ENCODE peak calls at places on chromosomes 2 and 18, in five cellular contexts. M is NCI-H460; N is H1; T is activated CD8-positive, alpha-beta memory T cell treated with anti-CD3 and anti-CD28 coated beads, Interleukin-2, amount 10 ng/mL, durations not matched to agents 7 days and 5 days; K is GM10248. S is an unnamed sample.

GRCh38 chr2:3094999-3095958 is 282.3 kb downstream of the EIPR1 start:
- DNase-seq in M (no peak), N (no peak), T (no peak), K (no peak), S (no peak)

GRCh38 chr2:31168291-31168690 is 30.1 kb upstream of the GALNT14 start:
- DNase-seq in M (no peak), N (no peak), T (no peak), K (no peak), S (no peak)

GRCh38 chr2:165402142-165402541 is 67.4 kb upstream of the CSRNP3 start:
- DNase-seq in M (no peak), N (no peak), T (no peak), K (no peak), S (no peak)

GRCh38 chr2:120736202-120736954 is 710 bp downstream of the GLI2 start:
- DNase-seq in M (no peak), N (no peak), T (peak; percentile 36), K (no peak), S (no peak)

GRCh38 chr2:84881581-84882414 is 914 bp upstream of the TRABD2A start:
- DNase-seq in M (peak; percentile 82), N (no peak), T (peak; percentile 94), K (peak; percentile 73), S (peak; percentile 82)

GRCh38 chr2:183224933-183225332 is 100.7 kb downstream of the NUP35 start:
- DNase-seq in M (no peak), N (no peak), T (no peak), K (no peak), S (peak; percentile 28)

GRCh38 chr2:72050734-72051133 is 96.9 kb downstream of the CYP26B1 start:
- DNase-seq in M (no peak), N (no peak), T (no peak), K (no peak), S (no peak)

GRCh38 chr2:44740678-44741077 is 200.8 kb upstream of the SIX3 start:
- DNase-seq in M (no peak), N (no peak), T (no peak), K (no peak), S (no peak)

GRCh38 chr18:50053142-50053541 is 141.8 kb downstream of the MYO5B start:
- DNase-seq in M (no peak), N (no peak), T (no peak), K (no peak), S (no peak)